ENCODE peak calls at places on chromosome 20, in six cellular contexts. One of them, this sample, is unnamed.

GRCh38 chr20:47231382-47232042 is 125.0 kb downstream of the ZMYND8 start:
- DNase-seq in Calu3: no peak
- DNase-seq in lower leg skin: no peak
- DNase-seq in NB4: no peak
- DNase-seq in WERI-Rb-1: no peak
- DNase-seq in foreskin fibroblast: no peak
- DNase-seq in this sample: no peak

GRCh38 chr20:1711266-1711665 is 53.7 kb upstream of the SIRPG start:
- DNase-seq in Calu3: no peak
- DNase-seq in lower leg skin: no peak
- DNase-seq in NB4: no peak
- DNase-seq in WERI-Rb-1: no peak
- DNase-seq in foreskin fibroblast: no peak
- DNase-seq in this sample: peak; percentile 62

GRCh38 chr20:59578602-59579403 is 25.5 kb upstream of the PHACTR3 start:
- DNase-seq in Calu3: no peak
- DNase-seq in lower leg skin: no peak
- DNase-seq in NB4: no peak
- DNase-seq in WERI-Rb-1: no peak
- DNase-seq in foreskin fibroblast: no peak
- DNase-seq in this sample: no peak

GRCh38 chr20:62771396-62772102 is 24.7 kb upstream of the MRGBP start:
- DNase-seq in Calu3: no peak
- DNase-seq in lower leg skin: no peak
- DNase-seq in NB4: no peak
- DNase-seq in WERI-Rb-1: no peak
- DNase-seq in foreskin fibroblast: no peak
- DNase-seq in this sample: no peak

GRCh38 chr20:48035961-48036731 is 250.9 kb upstream of the SULF2 start:
- DNase-seq in Calu3: no peak
- DNase-seq in lower leg skin: no peak
- DNase-seq in NB4: no peak
- DNase-seq in WERI-Rb-1: no peak
- DNase-seq in foreskin fibroblast: no peak
- DNase-seq in this sample: no peak

GRCh38 chr20:25116746-25117457 is 35.0 kb upstream of the VSX1 start:
- DNase-seq in Calu3: no peak
- DNase-seq in lower leg skin: no peak
- DNase-seq in NB4: no peak
- DNase-seq in WERI-Rb-1: peak; percentile 40
- DNase-seq in foreskin fibroblast: no peak
- DNase-seq in this sample: no peak

GRCh38 chr20:25084616-25085187 is 2.8 kb upstream of the VSX1 start:
- DNase-seq in Calu3: no peak
- DNase-seq in lower leg skin: no peak
- DNase-seq in NB4: no peak
- DNase-seq in WERI-Rb-1: no peak
- DNase-seq in foreskin fibroblast: peak; percentile 23
- DNase-seq in this sample: peak; percentile 62

GRCh38 chr20:60361761-60362410 is 403.7 kb downstream of the CDH26 start:
- DNase-seq in Calu3: no peak
- DNase-seq in lower leg skin: no peak
- DNase-seq in NB4: no peak
- DNase-seq in WERI-Rb-1: no peak
- DNase-seq in foreskin fibroblast: no peak
- DNase-seq in this sample: no peak

GRCh38 chr20:1894471-1894950 is 696 bp upstream of the SIRPA start:
- DNase-seq in Calu3: peak; percentile 59
- DNase-seq in lower leg skin: no peak
- DNase-seq in NB4: peak; percentile 85
- DNase-seq in WERI-Rb-1: peak; percentile 60
- DNase-seq in foreskin fibroblast: peak; percentile 86
- DNase-seq in this sample: no peak

GRCh38 chr20:7094438-7094997 is 327.0 kb downstream of the BMP2 start:
- DNase-seq in Calu3: peak; percentile 60
- DNase-seq in lower leg skin: no peak
- DNase-seq in NB4: peak; percentile 72
- DNase-seq in WERI-Rb-1: peak; percentile 32
- DNase-seq in foreskin fibroblast: peak; percentile 4
- DNase-seq in this sample: no peak

GRCh38 chr20:12798286-12798685 is 210.5 kb upstream of the SPTLC3 start:
- DNase-seq in Calu3: no peak
- DNase-seq in lower leg skin: no peak
- DNase-seq in NB4: no peak
- DNase-seq in WERI-Rb-1: peak; percentile 47
- DNase-seq in foreskin fibroblast: no peak
- DNase-seq in this sample: no peak

GRCh38 chr20:10231290-10231689 is 12.7 kb downstream of the SNAP25 start:
- DNase-seq in Calu3: no peak
- DNase-seq in lower leg skin: no peak
- DNase-seq in NB4: no peak
- DNase-seq in WERI-Rb-1: no peak
- DNase-seq in foreskin fibroblast: no peak
- DNase-seq in this sample: no peak

GRCh38 chr20:10228330-10228729 is 9.7 kb downstream of the SNAP25 start:
- DNase-seq in Calu3: no peak
- DNase-seq in lower leg skin: no peak
- DNase-seq in NB4: no peak
- DNase-seq in WERI-Rb-1: no peak
- DNase-seq in foreskin fibroblast: no peak
- DNase-seq in this sample: no peak

GRCh38 chr20:10219993-10220750 is 1.5 kb downstream of the SNAP25 start:
- DNase-seq in Calu3: no peak
- DNase-seq in lower leg skin: no peak
- DNase-seq in NB4: no peak
- DNase-seq in WERI-Rb-1: no peak
- DNase-seq in foreskin fibroblast: no peak
- DNase-seq in this sample: no peak

GRCh38 chr20:10221022-10221421 is 2.4 kb downstream of the SNAP25 start:
- DNase-seq in Calu3: no peak
- DNase-seq in lower leg skin: no peak
- DNase-seq in NB4: no peak
- DNase-seq in WERI-Rb-1: peak; percentile 17
- DNase-seq in foreskin fibroblast: no peak
- DNase-seq in this sample: no peak

DNA sequence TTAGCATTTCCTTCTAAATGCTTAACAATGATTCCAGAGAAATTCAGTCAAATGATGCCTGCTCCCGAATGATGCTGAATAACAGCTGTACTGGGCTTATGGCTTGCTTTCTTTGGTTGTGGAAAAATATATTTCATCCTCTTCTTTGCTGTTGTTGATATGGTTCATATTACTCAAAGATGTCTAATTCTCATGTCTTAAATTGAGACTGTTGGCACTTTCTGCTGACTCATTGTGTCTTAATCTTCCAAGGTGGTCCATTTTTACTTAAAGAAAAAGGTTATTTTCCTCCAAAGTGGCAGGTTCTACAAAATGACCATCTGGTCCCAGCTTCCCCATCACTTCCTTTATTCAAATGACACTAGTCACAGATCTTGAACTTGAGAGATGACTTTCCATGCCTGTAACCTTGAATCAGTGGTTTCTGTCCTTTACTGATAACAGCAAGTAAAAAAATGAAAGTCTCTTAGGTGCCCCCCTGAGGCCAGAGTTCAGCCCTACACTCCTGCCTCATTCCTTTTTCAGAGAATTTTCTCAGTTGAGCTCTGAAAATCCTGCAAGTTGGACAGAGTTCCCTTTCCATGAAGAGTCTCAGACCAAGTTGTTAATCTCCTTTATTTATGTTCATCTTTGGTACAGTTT is 6.9 kb downstream of the SNAP25 start:
- DNase-seq in Calu3: no peak
- DNase-seq in lower leg skin: no peak
- DNase-seq in NB4: peak; percentile 45
- DNase-seq in WERI-Rb-1: no peak
- DNase-seq in foreskin fibroblast: peak; percentile 41
- DNase-seq in this sample: no peak
- TF ChIP-seq CTCF in Calu3: no peak
- TF ChIP-seq CTCF in lower leg skin: no peak
- TF ChIP-seq CTCF in NB4: peak; percentile 46
- TF ChIP-seq CTCF in WERI-Rb-1: peak; percentile 29
- TF ChIP-seq CTCF in foreskin fibroblast: peak; percentile 28
- TF ChIP-seq CTCF in this sample: no peak

GRCh38 chr20:42432485-42432884 is 757.2 kb downstream of the PTPRT start:
- DNase-seq in Calu3: no peak
- DNase-seq in lower leg skin: no peak
- DNase-seq in NB4: no peak
- DNase-seq in WERI-Rb-1: no peak
- DNase-seq in foreskin fibroblast: no peak
- DNase-seq in this sample: no peak

GRCh38 chr20:42432931-42433330 is 756.8 kb downstream of the PTPRT start:
- DNase-seq in Calu3: no peak
- DNase-seq in lower leg skin: no peak
- DNase-seq in NB4: no peak
- DNase-seq in WERI-Rb-1: peak; percentile 27
- DNase-seq in foreskin fibroblast: no peak
- DNase-seq in this sample: no peak

GRCh38 chr20:42430525-42431046 is 759.1 kb downstream of the PTPRT start:
- DNase-seq in Calu3: no peak
- DNase-seq in lower leg skin: no peak
- DNase-seq in NB4: no peak
- DNase-seq in WERI-Rb-1: no peak
- DNase-seq in foreskin fibroblast: no peak
- DNase-seq in this sample: no peak

GRCh38 chr20:42435230-42435629 is 754.5 kb downstream of the PTPRT start:
- DNase-seq in Calu3: no peak
- DNase-seq in lower leg skin: no peak
- DNase-seq in NB4: no peak
- DNase-seq in WERI-Rb-1: no peak
- DNase-seq in foreskin fibroblast: no peak
- DNase-seq in this sample: no peak

GRCh38 chr20:42430059-42430458 is 759.6 kb downstream of the PTPRT start:
- DNase-seq in Calu3: no peak
- DNase-seq in lower leg skin: no peak
- DNase-seq in NB4: no peak
- DNase-seq in WERI-Rb-1: no peak
- DNase-seq in foreskin fibroblast: no peak
- DNase-seq in this sample: no peak
- TF ChIP-seq CTCF in Calu3: no peak
- TF ChIP-seq CTCF in lower leg skin: no peak
- TF ChIP-seq CTCF in NB4: no peak
- TF ChIP-seq CTCF in WERI-Rb-1: no peak
- TF ChIP-seq CTCF in foreskin fibroblast: no peak
- TF ChIP-seq CTCF in this sample: no peak

GRCh38 chr20:49824206-49824605 is 11.6 kb downstream of the SLC9A8 start:
- DNase-seq in Calu3: no peak
- DNase-seq in lower leg skin: no peak
- DNase-seq in NB4: no peak
- DNase-seq in WERI-Rb-1: no peak
- DNase-seq in foreskin fibroblast: no peak
- DNase-seq in this sample: no peak

GRCh38 chr20:49819702-49820101 is 7.1 kb downstream of the SLC9A8 start:
- DNase-seq in Calu3: no peak
- DNase-seq in lower leg skin: no peak
- DNase-seq in NB4: no peak
- DNase-seq in WERI-Rb-1: no peak
- DNase-seq in foreskin fibroblast: no peak
- DNase-seq in this sample: no peak

GRCh38 chr20:49821381-49821780 is 8.8 kb downstream of the SLC9A8 start:
- DNase-seq in Calu3: no peak
- DNase-seq in lower leg skin: no peak
- DNase-seq in NB4: no peak
- DNase-seq in WERI-Rb-1: no peak
- DNase-seq in foreskin fibroblast: no peak
- DNase-seq in this sample: no peak

GRCh38 chr20:49823152-49823847 is 10.7 kb downstream of the SLC9A8 start:
- DNase-seq in Calu3: no peak
- DNase-seq in lower leg skin: no peak
- DNase-seq in NB4: no peak
- DNase-seq in WERI-Rb-1: no peak
- DNase-seq in foreskin fibroblast: no peak
- DNase-seq in this sample: no peak

DNA sequence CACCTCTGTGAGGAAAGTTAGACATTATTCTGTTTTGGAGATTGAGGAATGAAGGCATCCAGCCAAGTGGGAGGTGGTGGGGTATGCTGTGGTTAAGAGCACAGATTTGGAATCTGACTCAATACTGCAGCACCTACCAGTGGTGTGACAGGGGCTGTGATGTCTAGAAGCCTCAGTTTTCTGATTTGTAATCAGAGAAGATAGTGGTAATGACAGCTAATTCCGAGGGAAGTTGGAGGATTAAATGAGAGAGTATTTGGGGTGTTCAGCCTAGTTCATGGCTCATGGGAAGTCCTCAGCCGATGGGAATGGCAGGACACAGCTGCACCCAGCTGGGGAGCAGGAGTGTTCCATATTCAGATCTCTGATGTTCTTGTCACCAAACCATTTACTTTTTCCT is 9.2 kb downstream of the SLC9A8 start:
- DNase-seq in Calu3: peak; percentile 50
- DNase-seq in lower leg skin: no peak
- DNase-seq in NB4: no peak
- DNase-seq in WERI-Rb-1: no peak
- DNase-seq in foreskin fibroblast: peak; percentile 63
- DNase-seq in this sample: no peak
- TF ChIP-seq CTCF in Calu3: no peak
- TF ChIP-seq CTCF in lower leg skin: no peak
- TF ChIP-seq CTCF in NB4: peak; percentile 13
- TF ChIP-seq CTCF in WERI-Rb-1: peak; percentile 22
- TF ChIP-seq CTCF in foreskin fibroblast: peak; percentile 37
- TF ChIP-seq CTCF in this sample: no peak

DNA sequence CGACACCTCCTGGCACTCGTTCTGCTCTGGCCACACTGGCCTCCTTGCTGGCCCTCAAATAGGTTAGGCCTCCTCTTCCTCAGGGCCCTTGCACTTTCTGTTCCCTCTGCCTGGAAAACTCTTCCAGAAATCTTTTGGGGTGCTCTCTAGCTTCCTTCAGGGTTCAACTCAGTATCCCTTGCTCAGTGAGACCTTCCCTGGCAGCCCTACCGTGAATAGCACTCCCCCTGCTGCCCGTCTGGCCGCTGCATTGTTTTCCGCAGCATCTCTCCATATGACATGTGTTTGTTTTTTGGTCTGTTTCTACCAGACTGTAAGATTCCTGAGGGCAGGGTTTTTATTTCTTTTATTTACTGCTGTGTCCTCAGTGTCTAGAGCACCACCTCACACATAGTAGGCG is 6.7 kb downstream of the DDX27 start:
- DNase-seq in Calu3: no peak
- DNase-seq in lower leg skin: no peak
- DNase-seq in NB4: no peak
- DNase-seq in WERI-Rb-1: no peak
- DNase-seq in foreskin fibroblast: no peak
- DNase-seq in this sample: no peak
- TF ChIP-seq CTCF in Calu3: no peak
- TF ChIP-seq CTCF in lower leg skin: no peak
- TF ChIP-seq CTCF in NB4: peak; percentile 25
- TF ChIP-seq CTCF in WERI-Rb-1: peak; percentile 8
- TF ChIP-seq CTCF in foreskin fibroblast: no peak
- TF ChIP-seq CTCF in this sample: no peak

GRCh38 chr20:38935285-38935684 is 9.1 kb downstream of the FAM83D start:
- DNase-seq in Calu3: peak; percentile 44
- DNase-seq in lower leg skin: no peak
- DNase-seq in NB4: peak; percentile 45
- DNase-seq in WERI-Rb-1: no peak
- DNase-seq in foreskin fibroblast: peak; percentile 45
- DNase-seq in this sample: no peak
- TF ChIP-seq CTCF in Calu3: peak; percentile 62
- TF ChIP-seq CTCF in lower leg skin: no peak
- TF ChIP-seq CTCF in NB4: no peak
- TF ChIP-seq CTCF in WERI-Rb-1: peak; percentile 9
- TF ChIP-seq CTCF in foreskin fibroblast: peak; percentile 27
- TF ChIP-seq CTCF in this sample: no peak